ENCODE peak calls at places on chromosome 3, in six cellular contexts. K, F, Y, B, O and N are unnamed samples.

GRCh38 chr3:152769523-152769922 is 65.4 kb upstream of the P2RY1 start:
- DNase-seq in K (no peak), F (no peak), Y (no peak), B (no peak), O (no peak), N (no peak)

GRCh38 chr3:42257007-42257406 is 9.0 kb downstream of the CCK start:
- DNase-seq in K (no peak), F (no peak), Y (no peak), B (no peak), O (no peak), N (no peak)

GRCh38 chr3:187975571-187976360 is 178.2 kb upstream of the LPP start:
- DNase-seq in K (no peak), F (no peak), Y (no peak), B (no peak), O (no peak), N (no peak)

GRCh38 chr3:83523470-83524073 is 1435.2 kb upstream of the CADM2 start:
- DNase-seq in K (no peak), F (no peak), Y (peak), B (peak), O (peak), N (peak)

GRCh38 chr3:29525254-29525881 is 244.5 kb downstream of the RBMS3 start:
- DNase-seq in K (no peak), F (peak), Y (no peak), B (peak), O (no peak), N (no peak)

GRCh38 chr3:48274452-48274851 is 33.5 kb downstream of the ZNF589 start:
- DNase-seq in K (no peak), F (no peak), Y (no peak), B (no peak), O (no peak), N (no peak)

GRCh38 chr3:80993241-80993945 is 768.1 kb downstream of the GBE1 start:
- DNase-seq in K (no peak), F (no peak), Y (no peak), B (no peak), O (peak), N (no peak)

GRCh38 chr3:499362-499761 is 302.8 kb downstream of the CHL1 start:
- DNase-seq in K (no peak), F (no peak), Y (no peak), B (no peak), O (no peak), N (no peak)

GRCh38 chr3:178097576-178097975 is 438.7 kb upstream of the KCNMB2 start:
- DNase-seq in K (no peak), F (peak), Y (no peak), B (no peak), O (no peak), N (no peak)

GRCh38 chr3:60708191-60708975 is 542.9 kb downstream of the FHIT start:
- DNase-seq in K (no peak), F (peak), Y (no peak), B (no peak), O (no peak), N (peak)

GRCh38 chr3:123499316-123499715 is 50.4 kb upstream of the ADCY5 start:
- DNase-seq in K (no peak), F (peak), Y (no peak), B (no peak), O (no peak), N (no peak)

GRCh38 chr3:128681277-128681829 is 30.7 kb upstream of the RPN1 start:
- DNase-seq in K (no peak), F (no peak), Y (no peak), B (no peak), O (no peak), N (no peak)

GRCh38 chr3:197456271-197457091 is 99.3 kb downstream of the BDH1 start:
- DNase-seq in K (peak), F (peak), Y (peak), B (peak), O (no peak), N (peak)

GRCh38 chr3:121894191-121894990 is at the start of gene SLC15A2:
- DNase-seq in K (no peak), F (no peak), Y (no peak), B (no peak), O (no peak), N (no peak)

GRCh38 chr3:36484386-36484785 is 104.1 kb downstream of the STAC start:
- DNase-seq in K (no peak), F (no peak), Y (no peak), B (no peak), O (no peak), N (no peak)

GRCh38 chr3:107264888-107265287 is 112.4 kb upstream of the CCDC54 start:
- DNase-seq in K (no peak), F (no peak), Y (no peak), B (no peak), O (no peak), N (no peak)

GRCh38 chr3:154904328-154904727 is 175.8 kb upstream of the MME start:
- DNase-seq in K (no peak), F (peak), Y (no peak), B (peak), O (no peak), N (peak)

GRCh38 chr3:36707623-36708409 is 56.5 kb downstream of the DCLK3 start:
- DNase-seq in K (peak), F (peak), Y (peak), B (no peak), O (no peak), N (no peak)

DNA sequence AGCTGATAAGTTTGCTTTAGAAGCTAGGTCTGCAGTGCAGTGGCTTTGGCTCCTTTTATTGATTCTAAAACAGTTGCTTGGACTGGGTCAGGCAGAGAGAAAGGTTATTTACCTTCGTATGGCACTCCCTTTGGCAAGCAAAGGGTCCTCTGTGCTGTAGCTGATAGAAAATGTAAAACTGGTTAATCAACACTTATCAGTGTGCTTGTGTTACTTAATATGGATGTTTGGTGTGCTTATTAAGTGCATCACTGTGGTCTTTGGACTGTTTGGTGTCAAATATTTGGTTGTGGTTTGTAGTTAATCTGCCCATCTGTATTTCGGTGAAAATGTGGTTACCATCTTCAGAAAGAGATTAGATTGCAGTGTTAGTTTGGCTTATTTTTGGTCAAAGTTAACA is 16.0 kb downstream of the UBE2E2 start:
- DNase-seq in K (no peak), F (no peak), Y (no peak), B (no peak), O (no peak), N (no peak)
- TF ChIP-seq BHLHE40 in K (no peak), F (no peak), Y (no peak), B (no peak), O (no peak), N (no peak)

DNA sequence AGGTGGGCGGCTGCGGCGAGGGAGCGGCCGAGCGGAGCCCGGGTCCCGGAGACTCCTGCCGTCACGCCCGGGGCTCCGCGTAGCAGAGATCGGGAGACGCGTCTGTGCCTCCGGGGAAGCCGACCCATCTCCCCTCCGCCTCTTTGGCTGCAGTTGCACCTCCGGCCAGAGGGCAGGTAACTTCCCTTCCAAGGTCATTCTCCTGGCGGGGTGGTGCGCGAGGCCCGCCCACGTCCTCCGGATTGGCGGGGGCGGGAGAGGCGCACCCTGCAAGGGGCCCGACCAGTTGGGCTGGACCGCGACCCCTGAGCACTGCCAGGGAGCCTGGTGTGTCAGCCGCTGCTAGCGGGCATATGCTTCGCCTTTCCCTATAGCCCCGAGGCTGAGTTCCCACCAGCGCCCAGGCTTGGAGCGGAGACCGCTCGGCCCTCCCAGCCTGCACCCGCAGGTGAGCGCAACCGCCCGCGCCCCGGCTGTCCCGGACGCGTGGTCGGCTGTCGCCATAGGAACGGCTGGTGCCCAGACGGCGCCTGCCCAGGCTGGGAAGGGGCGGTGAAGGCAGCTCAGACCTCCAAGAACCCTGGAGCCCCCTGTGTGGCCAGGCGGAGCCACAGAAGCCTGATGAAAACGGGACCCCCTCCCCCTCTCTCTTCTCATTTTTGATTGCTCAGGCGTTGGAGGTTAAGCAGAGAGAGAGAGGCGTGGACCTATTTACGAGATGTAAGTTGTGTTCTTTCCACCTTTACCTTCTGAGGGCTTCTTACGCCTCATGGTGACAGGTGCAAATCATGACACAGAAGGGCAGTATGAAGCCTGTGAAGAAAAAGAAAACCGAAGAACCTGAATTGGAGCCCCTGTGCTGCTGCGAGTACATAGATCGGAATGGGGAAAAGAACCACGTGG is 453 bp downstream of the ZDHHC23 start:
- DNase-seq in K (no peak), F (no peak), Y (peak), B (peak), O (no peak), N (peak)
- TF ChIP-seq BHLHE40 in K (no peak), F (no peak), Y (no peak), B (no peak), O (no peak), N (no peak)

GRCh38 chr3:15755780-15756179 is 42.0 kb downstream of the ANKRD28 start:
- DNase-seq in K (no peak), F (no peak), Y (no peak), B (no peak), O (no peak), N (no peak)
- TF ChIP-seq BHLHE40 in K (no peak), F (no peak), Y (no peak), B (no peak), O (no peak), N (no peak)

DNA sequence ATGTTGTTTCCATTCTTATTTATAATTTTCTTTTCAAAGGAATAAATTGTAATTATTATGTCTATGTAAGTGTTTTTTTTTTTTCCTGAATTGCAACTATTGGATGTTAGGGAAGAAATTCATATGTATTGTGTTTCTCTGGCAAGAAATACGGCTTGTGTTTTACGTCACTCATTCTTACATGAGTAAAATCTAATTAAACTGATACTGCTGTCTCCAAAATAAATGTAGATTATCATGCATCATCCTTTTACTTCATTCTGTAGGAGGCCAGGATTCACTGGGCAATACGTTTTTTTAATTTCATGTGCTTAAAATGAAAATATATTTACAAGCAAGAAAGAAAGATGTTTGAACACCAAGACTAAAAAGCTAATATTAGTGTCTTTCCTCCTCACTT is 590.8 kb downstream of the OTOL1 start:
- DNase-seq in K (no peak), F (no peak), Y (no peak), B (no peak), O (no peak), N (no peak)
- TF ChIP-seq BHLHE40 in K (no peak), F (no peak), Y (no peak), B (no peak), O (no peak), N (no peak)